ENCODE peak calls at places on chromosomes 7 and 10, in four cellular contexts. G, S, Z and O are unnamed samples.

GRCh38 chr7:106418094-106418493 is 133.3 kb upstream of the NAMPT start:
- DNase-seq in Z (no peak), S (no peak), G (peak; percentile 91), O (no peak)

GRCh38 chr7:158386355-158386618 is 201.3 kb downstream of the PTPRN2 start:
- DNase-seq in Z (no peak), G (no peak), S (no peak), O (no peak)

GRCh38 chr7:143882020-143882610 is 19.9 kb downstream of the TCAF1 start:
- DNase-seq in S (peak; percentile 89), G (peak; percentile 91), Z (peak; percentile 34), O (peak; percentile 91)

GRCh38 chr7:55192718-55193117 is 172.4 kb upstream of the LANCL2 start:
- DNase-seq in Z (no peak), G (peak; percentile 43), S (no peak), O (no peak)

GRCh38 chr10:12349628-12350166 is 350 bp downstream of the CAMK1D start:
- DNase-seq in G (no peak), S (peak; percentile 36), Z (no peak), O (peak; percentile 69)

GRCh38 chr10:26516540-26517101 is 78.5 kb downstream of the APBB1IP start:
- DNase-seq in S (no peak), G (peak; percentile 14), Z (no peak), O (no peak)

GRCh38 chr10:4061441-4061951 is 276.5 kb upstream of the KLF6 start:
- DNase-seq in G (peak; percentile 59), S (peak; percentile 60), Z (no peak), O (peak; percentile 91)

GRCh38 chr7:94060772-94061171 is 56.6 kb upstream of the BET1 start:
- DNase-seq in G (peak; percentile 29), S (no peak), Z (no peak), O (no peak)

GRCh38 chr10:70115948-70116682 is 16.5 kb downstream of the AIFM2 start:
- DNase-seq in S (peak; percentile 54), Z (no peak), G (peak; percentile 41), O (peak; percentile 74)

GRCh38 chr7:115059312-115059711 is 137.4 kb downstream of the MDFIC start:
- DNase-seq in G (peak; percentile 54), S (no peak), Z (no peak), O (no peak)

DNA sequence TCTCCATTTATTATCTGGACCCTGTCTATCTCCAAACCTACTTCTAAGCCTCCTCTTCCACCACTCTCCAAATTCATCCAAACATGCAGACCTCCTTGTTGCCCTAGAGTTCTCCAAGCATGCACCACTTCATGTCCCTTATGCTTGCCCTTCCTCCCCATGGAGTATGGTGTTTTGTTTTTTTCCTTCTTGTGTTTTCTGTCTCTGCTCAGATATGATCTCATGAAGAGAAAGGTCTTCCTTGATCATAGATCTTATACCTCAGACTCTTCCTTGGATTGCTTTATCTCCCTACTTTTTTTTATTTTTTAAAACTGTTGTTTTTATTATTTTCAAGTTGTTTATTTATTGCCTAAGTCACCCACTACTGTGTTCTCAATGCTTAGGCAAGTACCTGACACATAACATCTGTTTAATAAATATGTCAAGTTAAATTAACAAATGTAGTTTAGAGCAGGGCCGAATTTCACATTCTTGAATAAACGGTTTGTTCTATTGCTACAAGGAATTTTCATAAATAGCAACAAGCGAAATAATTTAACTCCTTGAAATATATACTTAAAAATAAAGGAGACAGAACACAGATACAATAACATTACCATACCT is 84.5 kb downstream of the HGF start:
- DNase-seq in S (no peak), Z (no peak), G (no peak), O (no peak)
- H3K4me3 ChIP-seq in S (no peak overlapping the region), Z (no peak overlapping the region), G (no peak overlapping the region), O (no peak overlapping the region)

GRCh38 chr10:72316748-72317435 is 37.8 kb downstream of the DNAJB12 start:
- DNase-seq in G (no peak), Z (peak; percentile 91), S (peak; percentile 63), O (peak; percentile 85)
- H3K4me1 ChIP-seq in G (peaks cover 30% of the 10 kb centered on the region), Z (peaks cover 32% of the 10 kb centered on the region), S (peaks cover 38% of the 10 kb centered on the region), O (peaks cover 55% of the 10 kb centered on the region)

GRCh38 chr10:131977323-131978096 is 4.2 kb downstream of the BNIP3 start:
- DNase-seq in G (no peak), Z (no peak), S (no peak), O (peak; percentile 28)
- H3K4me3 ChIP-seq in G (peak overlapping the region; percentile 97), Z (no peak overlapping the region), S (no peak overlapping the region), O (no peak overlapping the region)

GRCh38 chr7:101723835-101724234 is 93.6 kb upstream of the CUX1 start:
- DNase-seq in S (no peak), Z (no peak), G (no peak), O (no peak)
- H3K4me1 ChIP-seq in S (no peaks in the 10 kb centered on the region), Z (no peaks in the 10 kb centered on the region), G (no peaks in the 10 kb centered on the region), O (peaks cover 6% of the 10 kb centered on the region)

DNA sequence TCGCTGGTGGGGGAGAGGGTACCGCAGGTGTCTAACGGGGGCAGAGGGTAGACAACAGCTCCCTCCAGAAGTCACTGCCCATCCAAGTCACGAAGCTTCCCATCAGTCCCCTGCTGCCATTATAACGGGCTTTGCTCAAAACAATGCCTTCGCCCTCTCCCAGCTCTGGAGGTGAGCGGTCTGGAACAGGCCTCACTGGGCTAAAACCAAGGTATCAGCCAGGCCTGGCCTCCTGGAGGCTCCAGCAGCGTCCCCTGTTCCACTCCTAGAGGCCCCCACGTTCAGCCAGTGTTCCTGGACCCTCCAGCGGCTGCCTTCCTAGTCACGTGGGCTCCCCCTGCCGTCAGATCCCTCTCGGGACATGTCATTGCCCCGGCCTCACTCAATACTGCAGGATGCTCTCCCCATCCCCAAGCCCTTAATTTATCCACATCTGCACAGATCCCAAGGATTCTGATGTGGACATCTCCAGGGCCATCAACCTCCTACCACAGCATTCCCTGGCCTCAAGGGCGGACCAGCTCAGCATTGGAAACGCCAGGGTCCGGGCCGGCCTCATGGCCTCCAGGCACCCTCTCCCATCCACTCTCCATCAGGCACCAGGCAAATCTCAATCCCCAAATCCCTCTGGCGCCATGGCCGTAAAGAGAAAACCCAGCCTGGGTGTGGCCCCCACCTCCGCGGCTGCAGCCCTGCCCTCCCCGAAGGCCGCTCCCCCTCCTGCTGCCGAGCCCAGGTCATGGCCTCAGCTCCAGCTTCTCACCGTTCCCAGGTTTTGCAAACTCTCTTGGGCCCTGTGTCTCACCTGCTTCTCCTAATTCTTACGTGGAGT is 104.1 kb upstream of the FAM20C start:
- DNase-seq in S (no peak), G (no peak), Z (no peak), O (peak; percentile 55)
- H3K4me3 ChIP-seq in S (no peak overlapping the region), G (no peak overlapping the region), Z (no peak overlapping the region), O (no peak overlapping the region)

GRCh38 chr10:22656056-22656455 is 58.3 kb downstream of the PIP4K2A start:
- DNase-seq in S (no peak), G (no peak), Z (no peak), O (no peak)
- H3K4me1 ChIP-seq in S (peaks cover 4% of the 10 kb centered on the region), G (peaks cover 17% of the 10 kb centered on the region), Z (peaks cover 6% of the 10 kb centered on the region), O (peaks cover 3% of the 10 kb centered on the region)

GRCh38 chr10:372566-372965 is 237.3 kb downstream of the ZMYND11 start:
- DNase-seq in Z (no peak), S (peak; percentile 50), G (no peak), O (no peak)
- H3K4me3 ChIP-seq in Z (no peak overlapping the region), S (no peak overlapping the region), G (no peak overlapping the region), O (no peak overlapping the region)

GRCh38 chr10:77905086-77905735 is 21.3 kb downstream of the DLG5 start:
- DNase-seq in G (no peak), Z (no peak), S (no peak), O (no peak)
- H3K4me1 ChIP-seq in G (peaks cover 5% of the 10 kb centered on the region), Z (no peaks in the 10 kb centered on the region), S (peaks cover 23% of the 10 kb centered on the region), O (peaks cover 67% of the 10 kb centered on the region)

GRCh38 chr10:43013065-43013464 is 63.8 kb upstream of the RET start:
- DNase-seq in S (no peak), G (no peak), Z (no peak), O (no peak)
- H3K4me3 ChIP-seq in S (no peak overlapping the region), G (no peak overlapping the region), Z (no peak overlapping the region), O (no peak overlapping the region)

GRCh38 chr10:50381637-50382036 is 130.3 kb upstream of the ASAH2 start:
- DNase-seq in S (no peak), Z (no peak), G (peak; percentile 34), O (no peak)

GRCh38 chr10:50382576-50383023 is 131.3 kb upstream of the ASAH2 start:
- DNase-seq in G (no peak), S (no peak), Z (no peak), O (no peak)

GRCh38 chr10:50384839-50385238 is 133.5 kb upstream of the ASAH2 start:
- DNase-seq in S (no peak), Z (no peak), G (no peak), O (no peak)

GRCh38 chr10:50385610-50386009 is 134.3 kb upstream of the ASAH2 start:
- DNase-seq in S (no peak), Z (no peak), G (peak; percentile 78), O (no peak)

DNA sequence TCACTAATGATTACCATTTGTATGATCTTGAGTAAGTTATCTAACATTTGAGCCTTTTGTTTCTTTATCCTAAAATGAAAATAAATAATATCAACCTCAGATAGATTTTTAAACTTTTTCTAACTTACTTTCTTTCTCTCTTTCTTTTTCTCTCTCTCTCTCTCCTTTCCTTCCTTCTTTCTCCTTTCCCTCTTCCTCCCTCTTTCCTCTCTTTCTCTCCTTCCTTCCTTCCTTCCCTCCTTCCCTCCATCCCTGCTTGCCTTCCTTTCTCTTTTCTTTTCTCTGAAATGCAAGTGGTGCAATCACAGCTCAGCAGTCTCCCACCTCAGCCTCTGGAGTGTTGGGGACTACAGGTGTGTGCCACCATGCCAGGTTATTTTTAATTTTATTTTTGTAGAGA is 132.9 kb upstream of the ASAH2 start:
- DNase-seq in S (no peak), Z (no peak), G (no peak), O (no peak)
- H3K4me1 ChIP-seq in S (peaks cover 2% of the 10 kb centered on the region), Z (peaks cover 6% of the 10 kb centered on the region), G (peaks cover 6% of the 10 kb centered on the region), O (peaks cover 21% of the 10 kb centered on the region)